ENCODE peak calls at places on chromosomes 13 and 19, in nine cellular contexts. One of them, this sample, is unnamed.

GRCh38 chr13:45859682-45860081 is 8.1 kb upstream of the SIAH3 start:
- DNase-seq in neural progenitor cell: peak
- DNase-seq in foreskin fibroblast: no peak
- DNase-seq in BJ: no peak
- DNase-seq in CD4-positive, CD25-positive, alpha-beta regulatory T cell: no peak
- DNase-seq in mesendoderm: peak
- DNase-seq in thoracic aorta: no peak
- DNase-seq in fibroblast of pulmonary artery: no peak
- DNase-seq in adipocyte: no peak
- DNase-seq in this sample: no peak

GRCh38 chr19:55383789-55384575 is at the start of gene TMEM238:
- DNase-seq in neural progenitor cell: peak
- DNase-seq in foreskin fibroblast: peak
- DNase-seq in BJ: no peak
- DNase-seq in CD4-positive, CD25-positive, alpha-beta regulatory T cell: peak
- DNase-seq in mesendoderm: peak
- DNase-seq in thoracic aorta: no peak
- DNase-seq in fibroblast of pulmonary artery: peak
- DNase-seq in adipocyte: peak
- DNase-seq in this sample: no peak

GRCh38 chr13:25819856-25820530 is 231.8 kb downstream of the SHISA2 start:
- DNase-seq in neural progenitor cell: no peak
- DNase-seq in foreskin fibroblast: no peak
- DNase-seq in BJ: no peak
- DNase-seq in CD4-positive, CD25-positive, alpha-beta regulatory T cell: no peak
- DNase-seq in mesendoderm: peak
- DNase-seq in thoracic aorta: no peak
- DNase-seq in fibroblast of pulmonary artery: no peak
- DNase-seq in adipocyte: no peak
- DNase-seq in this sample: no peak

GRCh38 chr19:571127-571974 is 1.0 kb upstream of the BSG start:
- DNase-seq in neural progenitor cell: peak
- DNase-seq in foreskin fibroblast: peak
- DNase-seq in BJ: no peak
- DNase-seq in CD4-positive, CD25-positive, alpha-beta regulatory T cell: peak
- DNase-seq in mesendoderm: peak
- DNase-seq in thoracic aorta: no peak
- DNase-seq in fibroblast of pulmonary artery: peak
- DNase-seq in adipocyte: peak
- DNase-seq in this sample: no peak

GRCh38 chr13:110593430-110594130 is 21.8 kb upstream of the NAXD start:
- DNase-seq in neural progenitor cell: peak
- DNase-seq in foreskin fibroblast: peak
- DNase-seq in BJ: no peak
- DNase-seq in CD4-positive, CD25-positive, alpha-beta regulatory T cell: peak
- DNase-seq in mesendoderm: peak
- DNase-seq in thoracic aorta: no peak
- DNase-seq in fibroblast of pulmonary artery: peak
- DNase-seq in adipocyte: peak
- DNase-seq in this sample: no peak

GRCh38 chr19:51729781-51730180 is 6.0 kb upstream of the HAS1 start:
- DNase-seq in neural progenitor cell: no peak
- DNase-seq in foreskin fibroblast: no peak
- DNase-seq in BJ: no peak
- DNase-seq in CD4-positive, CD25-positive, alpha-beta regulatory T cell: no peak
- DNase-seq in mesendoderm: no peak
- DNase-seq in thoracic aorta: no peak
- DNase-seq in fibroblast of pulmonary artery: peak
- DNase-seq in adipocyte: no peak
- DNase-seq in this sample: peak

GRCh38 chr19:1250374-1251232 is 2.2 kb downstream of the MIDN start:
- DNase-seq in neural progenitor cell: peak
- DNase-seq in foreskin fibroblast: peak
- DNase-seq in BJ: no peak
- DNase-seq in CD4-positive, CD25-positive, alpha-beta regulatory T cell: peak
- DNase-seq in mesendoderm: peak
- DNase-seq in thoracic aorta: no peak
- DNase-seq in fibroblast of pulmonary artery: peak
- DNase-seq in adipocyte: peak
- DNase-seq in this sample: no peak

GRCh38 chr13:71865858-71866172 is 1.2 kb downstream of the DACH1 start:
- DNase-seq in neural progenitor cell: peak
- DNase-seq in foreskin fibroblast: peak
- DNase-seq in BJ: no peak
- DNase-seq in CD4-positive, CD25-positive, alpha-beta regulatory T cell: no peak
- DNase-seq in mesendoderm: peak
- DNase-seq in thoracic aorta: no peak
- DNase-seq in fibroblast of pulmonary artery: no peak
- DNase-seq in adipocyte: no peak
- DNase-seq in this sample: no peak

GRCh38 chr19:36060430-36060829 is 5.7 kb downstream of the WDR62 start:
- DNase-seq in neural progenitor cell: peak
- DNase-seq in foreskin fibroblast: peak
- DNase-seq in BJ: no peak
- DNase-seq in CD4-positive, CD25-positive, alpha-beta regulatory T cell: peak
- DNase-seq in mesendoderm: peak
- DNase-seq in thoracic aorta: no peak
- DNase-seq in fibroblast of pulmonary artery: peak
- DNase-seq in adipocyte: peak
- DNase-seq in this sample: no peak

GRCh38 chr19:1396019-1396767 is 5.1 kb downstream of the GAMT start:
- DNase-seq in neural progenitor cell: no peak
- DNase-seq in foreskin fibroblast: peak
- DNase-seq in BJ: no peak
- DNase-seq in CD4-positive, CD25-positive, alpha-beta regulatory T cell: no peak
- DNase-seq in mesendoderm: no peak
- DNase-seq in thoracic aorta: no peak
- DNase-seq in fibroblast of pulmonary artery: no peak
- DNase-seq in adipocyte: no peak
- DNase-seq in this sample: no peak

GRCh38 chr19:11034449-11035213 is 54.6 kb upstream of the LDLR start:
- DNase-seq in neural progenitor cell: no peak
- DNase-seq in foreskin fibroblast: no peak
- DNase-seq in BJ: no peak
- DNase-seq in CD4-positive, CD25-positive, alpha-beta regulatory T cell: no peak
- DNase-seq in mesendoderm: no peak
- DNase-seq in thoracic aorta: no peak
- DNase-seq in fibroblast of pulmonary artery: no peak
- DNase-seq in adipocyte: no peak
- DNase-seq in this sample: no peak

GRCh38 chr19:16327131-16327450 is 2.5 kb downstream of the KLF2 start:
- DNase-seq in neural progenitor cell: no peak
- DNase-seq in foreskin fibroblast: no peak
- DNase-seq in BJ: no peak
- DNase-seq in CD4-positive, CD25-positive, alpha-beta regulatory T cell: no peak
- DNase-seq in mesendoderm: no peak
- DNase-seq in thoracic aorta: no peak
- DNase-seq in fibroblast of pulmonary artery: peak
- DNase-seq in adipocyte: no peak
- DNase-seq in this sample: no peak

GRCh38 chr19:16325161-16325527 is 518 bp downstream of the KLF2 start:
- DNase-seq in neural progenitor cell: peak
- DNase-seq in foreskin fibroblast: peak
- DNase-seq in BJ: no peak
- DNase-seq in CD4-positive, CD25-positive, alpha-beta regulatory T cell: no peak
- DNase-seq in mesendoderm: peak
- DNase-seq in thoracic aorta: no peak
- DNase-seq in fibroblast of pulmonary artery: no peak
- DNase-seq in adipocyte: peak
- DNase-seq in this sample: no peak

GRCh38 chr19:16327501-16327900 is 2.9 kb downstream of the KLF2 start:
- DNase-seq in neural progenitor cell: no peak
- DNase-seq in foreskin fibroblast: no peak
- DNase-seq in BJ: no peak
- DNase-seq in CD4-positive, CD25-positive, alpha-beta regulatory T cell: peak
- DNase-seq in mesendoderm: no peak
- DNase-seq in thoracic aorta: no peak
- DNase-seq in fibroblast of pulmonary artery: peak
- DNase-seq in adipocyte: no peak
- DNase-seq in this sample: no peak

GRCh38 chr19:16325671-16326400 is 1.2 kb downstream of the KLF2 start:
- DNase-seq in neural progenitor cell: peak
- DNase-seq in foreskin fibroblast: peak
- DNase-seq in BJ: no peak
- DNase-seq in CD4-positive, CD25-positive, alpha-beta regulatory T cell: peak
- DNase-seq in mesendoderm: peak
- DNase-seq in thoracic aorta: no peak
- DNase-seq in fibroblast of pulmonary artery: peak
- DNase-seq in adipocyte: peak
- DNase-seq in this sample: no peak

GRCh38 chr19:16326401-16327130 is 1.9 kb downstream of the KLF2 start:
- DNase-seq in neural progenitor cell: peak
- DNase-seq in foreskin fibroblast: no peak
- DNase-seq in BJ: no peak
- DNase-seq in CD4-positive, CD25-positive, alpha-beta regulatory T cell: peak
- DNase-seq in mesendoderm: peak
- DNase-seq in thoracic aorta: no peak
- DNase-seq in fibroblast of pulmonary artery: peak
- DNase-seq in adipocyte: peak
- DNase-seq in this sample: no peak
- H3K4me3 ChIP-seq in neural progenitor cell: peak
- H3K4me3 ChIP-seq in foreskin fibroblast: peak
- H3K4me3 ChIP-seq in BJ: peak
- H3K4me3 ChIP-seq in CD4-positive, CD25-positive, alpha-beta regulatory T cell: peak
- H3K4me3 ChIP-seq in mesendoderm: peak
- H3K4me3 ChIP-seq in thoracic aorta: peak
- H3K4me3 ChIP-seq in fibroblast of pulmonary artery: peak
- H3K4me3 ChIP-seq in adipocyte: peak
- H3K4me3 ChIP-seq in this sample: peak

GRCh38 chr19:33997690-33998089 is 174.6 kb upstream of the LSM14A start:
- DNase-seq in neural progenitor cell: no peak
- DNase-seq in foreskin fibroblast: peak
- DNase-seq in BJ: no peak
- DNase-seq in CD4-positive, CD25-positive, alpha-beta regulatory T cell: no peak
- DNase-seq in mesendoderm: no peak
- DNase-seq in thoracic aorta: no peak
- DNase-seq in fibroblast of pulmonary artery: no peak
- DNase-seq in adipocyte: peak
- DNase-seq in this sample: no peak

GRCh38 chr19:33998302-33998701 is 174.0 kb upstream of the LSM14A start:
- DNase-seq in neural progenitor cell: no peak
- DNase-seq in foreskin fibroblast: no peak
- DNase-seq in BJ: no peak
- DNase-seq in CD4-positive, CD25-positive, alpha-beta regulatory T cell: no peak
- DNase-seq in mesendoderm: no peak
- DNase-seq in thoracic aorta: no peak
- DNase-seq in fibroblast of pulmonary artery: no peak
- DNase-seq in adipocyte: no peak
- DNase-seq in this sample: no peak

DNA sequence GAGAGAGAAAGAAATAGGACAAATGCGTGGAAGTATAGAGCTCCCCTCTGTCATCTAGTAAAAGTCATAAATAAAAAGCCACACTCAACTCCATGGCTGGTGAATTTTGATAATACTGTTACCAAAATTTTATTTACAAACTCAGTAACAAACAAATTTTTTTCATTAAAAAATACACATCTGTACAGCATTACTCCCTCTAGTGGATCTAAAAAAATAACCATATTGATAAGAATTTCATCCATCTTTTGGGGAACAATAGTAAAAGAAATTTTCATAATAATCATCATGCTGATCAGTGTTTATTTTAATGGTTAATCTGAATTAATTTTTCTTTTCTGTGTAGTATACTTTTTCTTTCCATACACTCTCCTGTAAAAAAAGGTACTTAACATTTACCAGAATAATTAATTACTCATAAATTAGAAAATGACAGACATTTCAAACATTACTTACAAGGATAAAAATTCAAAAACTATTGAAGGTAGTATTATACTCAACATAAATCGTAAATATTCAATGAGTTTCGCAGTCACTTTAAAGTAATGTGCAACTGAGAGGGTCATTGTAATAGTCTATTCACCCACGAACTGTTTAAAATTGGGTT is 173.5 kb upstream of the LSM14A start:
- DNase-seq in neural progenitor cell: no peak
- DNase-seq in foreskin fibroblast: peak
- DNase-seq in BJ: no peak
- DNase-seq in CD4-positive, CD25-positive, alpha-beta regulatory T cell: no peak
- DNase-seq in mesendoderm: no peak
- DNase-seq in thoracic aorta: no peak
- DNase-seq in fibroblast of pulmonary artery: peak
- DNase-seq in adipocyte: peak
- DNase-seq in this sample: no peak
- H3K4me3 ChIP-seq in neural progenitor cell: no peak
- H3K4me3 ChIP-seq in foreskin fibroblast: no peak
- H3K4me3 ChIP-seq in BJ: no peak
- H3K4me3 ChIP-seq in CD4-positive, CD25-positive, alpha-beta regulatory T cell: no peak
- H3K4me3 ChIP-seq in mesendoderm: no peak
- H3K4me3 ChIP-seq in thoracic aorta: no peak
- H3K4me3 ChIP-seq in fibroblast of pulmonary artery: no peak
- H3K4me3 ChIP-seq in adipocyte: no peak
- H3K4me3 ChIP-seq in this sample: no peak

GRCh38 chr13:49219647-49220034 is 497 bp upstream of the MLNR start:
- DNase-seq in neural progenitor cell: no peak
- DNase-seq in foreskin fibroblast: no peak
- DNase-seq in BJ: no peak
- DNase-seq in CD4-positive, CD25-positive, alpha-beta regulatory T cell: no peak
- DNase-seq in mesendoderm: no peak
- DNase-seq in thoracic aorta: no peak
- DNase-seq in fibroblast of pulmonary artery: no peak
- DNase-seq in adipocyte: no peak
- DNase-seq in this sample: no peak

GRCh38 chr13:49218493-49219051 is 1.6 kb upstream of the MLNR start:
- DNase-seq in neural progenitor cell: peak
- DNase-seq in foreskin fibroblast: peak
- DNase-seq in BJ: no peak
- DNase-seq in CD4-positive, CD25-positive, alpha-beta regulatory T cell: no peak
- DNase-seq in mesendoderm: peak
- DNase-seq in thoracic aorta: no peak
- DNase-seq in fibroblast of pulmonary artery: no peak
- DNase-seq in adipocyte: no peak
- DNase-seq in this sample: no peak

GRCh38 chr13:49217962-49218492 is 2.1 kb upstream of the MLNR start:
- DNase-seq in neural progenitor cell: no peak
- DNase-seq in foreskin fibroblast: no peak
- DNase-seq in BJ: no peak
- DNase-seq in CD4-positive, CD25-positive, alpha-beta regulatory T cell: no peak
- DNase-seq in mesendoderm: no peak
- DNase-seq in thoracic aorta: no peak
- DNase-seq in fibroblast of pulmonary artery: no peak
- DNase-seq in adipocyte: no peak
- DNase-seq in this sample: no peak

GRCh38 chr13:49220856-49221614 is 897 bp downstream of the MLNR start:
- DNase-seq in neural progenitor cell: peak
- DNase-seq in foreskin fibroblast: peak
- DNase-seq in BJ: no peak
- DNase-seq in CD4-positive, CD25-positive, alpha-beta regulatory T cell: no peak
- DNase-seq in mesendoderm: peak
- DNase-seq in thoracic aorta: no peak
- DNase-seq in fibroblast of pulmonary artery: no peak
- DNase-seq in adipocyte: no peak
- DNase-seq in this sample: no peak

GRCh38 chr13:49220035-49220855 is at the start of gene MLNR:
- DNase-seq in neural progenitor cell: peak
- DNase-seq in foreskin fibroblast: peak
- DNase-seq in BJ: no peak
- DNase-seq in CD4-positive, CD25-positive, alpha-beta regulatory T cell: peak
- DNase-seq in mesendoderm: peak
- DNase-seq in thoracic aorta: no peak
- DNase-seq in fibroblast of pulmonary artery: no peak
- DNase-seq in adipocyte: peak
- DNase-seq in this sample: no peak
- H3K4me3 ChIP-seq in neural progenitor cell: peak
- H3K4me3 ChIP-seq in foreskin fibroblast: peak
- H3K4me3 ChIP-seq in BJ: no peak
- H3K4me3 ChIP-seq in CD4-positive, CD25-positive, alpha-beta regulatory T cell: no peak
- H3K4me3 ChIP-seq in mesendoderm: no peak
- H3K4me3 ChIP-seq in thoracic aorta: peak
- H3K4me3 ChIP-seq in fibroblast of pulmonary artery: peak
- H3K4me3 ChIP-seq in adipocyte: peak
- H3K4me3 ChIP-seq in this sample: peak

GRCh38 chr13:40060318-40061007 is 405.0 kb downstream of the COG6 start:
- DNase-seq in neural progenitor cell: no peak
- DNase-seq in foreskin fibroblast: peak
- DNase-seq in BJ: peak
- DNase-seq in CD4-positive, CD25-positive, alpha-beta regulatory T cell: no peak
- DNase-seq in mesendoderm: no peak
- DNase-seq in thoracic aorta: peak
- DNase-seq in fibroblast of pulmonary artery: peak
- DNase-seq in adipocyte: peak
- DNase-seq in this sample: peak
- H3K4me3 ChIP-seq in neural progenitor cell: no peak
- H3K4me3 ChIP-seq in foreskin fibroblast: no peak
- H3K4me3 ChIP-seq in BJ: no peak
- H3K4me3 ChIP-seq in CD4-positive, CD25-positive, alpha-beta regulatory T cell: no peak
- H3K4me3 ChIP-seq in mesendoderm: no peak
- H3K4me3 ChIP-seq in thoracic aorta: no peak
- H3K4me3 ChIP-seq in fibroblast of pulmonary artery: no peak
- H3K4me3 ChIP-seq in adipocyte: no peak
- H3K4me3 ChIP-seq in this sample: no peak

This sample was measured in skeletal muscle cell.